ENCODE peak calls at places on chromosome 18, in five cellular contexts. N, X, V, J and Q are unnamed samples.

GRCh38 chr18:40883271-40883670 is 1071.8 kb upstream of the PIK3C3 start:
- DNase-seq in V (no peak), N (no peak), X (no peak), J (no peak), Q (no peak)

GRCh38 chr18:75531212-75531850 is 103.8 kb upstream of the SMIM21 start:
- DNase-seq in N (no peak), V (no peak), X (no peak), J (no peak), Q (no peak)

GRCh38 chr18:44917184-44917864 is 236.6 kb downstream of the SETBP1 start:
- DNase-seq in N (no peak), V (no peak), X (no peak), J (no peak), Q (no peak)

GRCh38 chr18:33446604-33447003 is 6.1 kb upstream of the CCDC178 start:
- DNase-seq in V (no peak), N (no peak), J (no peak), X (no peak), Q (no peak)

GRCh38 chr18:28884304-28884703 is 707.4 kb upstream of the CDH2 start:
- DNase-seq in V (no peak), J (no peak), N (no peak), X (no peak), Q (no peak)

GRCh38 chr18:67644226-67644625 is 127.7 kb upstream of the DSEL start:
- DNase-seq in J (no peak), X (no peak), N (no peak), V (no peak), Q (no peak)

GRCh38 chr18:43661570-43661969 is 384.3 kb upstream of the SYT4 start:
- DNase-seq in J (peak), X (peak), N (peak), V (no peak), Q (no peak)

GRCh38 chr18:44744206-44745180 is 63.8 kb downstream of the SETBP1 start:
- DNase-seq in V (no peak), J (no peak), X (peak), N (peak), Q (no peak)

GRCh38 chr18:7626175-7626921 is 59.2 kb downstream of the PTPRM start:
- DNase-seq in J (no peak), X (no peak), V (no peak), N (no peak), Q (no peak)

GRCh38 chr18:42028232-42028832 is 73.3 kb downstream of the PIK3C3 start:
- DNase-seq in N (no peak), X (peak), V (no peak), J (peak), Q (no peak)

GRCh38 chr18:56139792-56140254 is 498.6 kb downstream of the TXNL1 start:
- DNase-seq in X (no peak), J (peak), N (no peak), V (no peak), Q (no peak)

GRCh38 chr18:8982416-8983183 is 119.9 kb upstream of the NDUFV2 start:
- DNase-seq in J (peak), V (no peak), N (no peak), X (peak), Q (no peak)

GRCh38 chr18:62878305-62878704 is 163.0 kb downstream of the PHLPP1 start:
- DNase-seq in V (no peak), J (no peak), N (no peak), X (no peak), Q (no peak)

GRCh38 chr18:36321636-36322407 is 24.3 kb downstream of the FHOD3 start:
- DNase-seq in N (peak), J (peak), V (no peak), X (no peak), Q (no peak)

GRCh38 chr18:60389314-60389713 is 16.7 kb upstream of the MC4R start:
- DNase-seq in X (no peak), J (no peak), N (no peak), V (no peak), Q (no peak)

GRCh38 chr18:39561136-39561535 is 1995.5 kb upstream of the CELF4 start:
- DNase-seq in V (no peak), X (no peak), N (no peak), J (no peak), Q (no peak)

GRCh38 chr18:36942264-36942663 is 113.3 kb downstream of the KIAA1328 start:
- DNase-seq in N (peak), V (no peak), J (peak), X (peak), Q (no peak)

GRCh38 chr18:13808294-13809024 is 15.5 kb upstream of the MC5R start:
- DNase-seq in N (peak), X (no peak), V (no peak), J (no peak), Q (no peak)

GRCh38 chr18:75429975-75430374 is 2.5 kb upstream of the SMIM21 start:
- DNase-seq in J (no peak), V (no peak), X (no peak), N (no peak), Q (no peak)

GRCh38 chr18:62788891-62789290 is 73.5 kb downstream of the PHLPP1 start:
- DNase-seq in J (no peak), V (no peak), X (no peak), N (no peak), Q (no peak)

GRCh38 chr18:69885841-69886531 is 61.7 kb downstream of the CD226 start:
- DNase-seq in X (no peak), J (no peak), N (no peak), V (no peak), Q (no peak)

GRCh38 chr18:26307161-26307773 is 81.0 kb downstream of the TAF4B start:
- DNase-seq in N (no peak), V (no peak), X (peak), J (peak), Q (no peak)

GRCh38 chr18:75097491-75098225 is 111.3 kb downstream of the PTGR3 start:
- DNase-seq in N (no peak), V (no peak), J (no peak), X (no peak), Q (no peak)

GRCh38 chr18:63979409-63979908 is 9.6 kb downstream of the SERPINB8 start:
- DNase-seq in N (peak), X (peak), J (peak), V (no peak), Q (no peak)

GRCh38 chr18:69974365-69974764 is 26.7 kb upstream of the CD226 start:
- DNase-seq in V (no peak), N (no peak), X (no peak), J (peak), Q (peak)

GRCh38 chr18:79933765-79934164 is 17.7 kb downstream of the SLC66A2 start:
- DNase-seq in V (no peak), X (peak), J (peak), N (peak), Q (no peak)
- TF ChIP-seq CTCF in V (no peak), X (peak), J (peak), N (peak), Q (no peak)

DNA sequence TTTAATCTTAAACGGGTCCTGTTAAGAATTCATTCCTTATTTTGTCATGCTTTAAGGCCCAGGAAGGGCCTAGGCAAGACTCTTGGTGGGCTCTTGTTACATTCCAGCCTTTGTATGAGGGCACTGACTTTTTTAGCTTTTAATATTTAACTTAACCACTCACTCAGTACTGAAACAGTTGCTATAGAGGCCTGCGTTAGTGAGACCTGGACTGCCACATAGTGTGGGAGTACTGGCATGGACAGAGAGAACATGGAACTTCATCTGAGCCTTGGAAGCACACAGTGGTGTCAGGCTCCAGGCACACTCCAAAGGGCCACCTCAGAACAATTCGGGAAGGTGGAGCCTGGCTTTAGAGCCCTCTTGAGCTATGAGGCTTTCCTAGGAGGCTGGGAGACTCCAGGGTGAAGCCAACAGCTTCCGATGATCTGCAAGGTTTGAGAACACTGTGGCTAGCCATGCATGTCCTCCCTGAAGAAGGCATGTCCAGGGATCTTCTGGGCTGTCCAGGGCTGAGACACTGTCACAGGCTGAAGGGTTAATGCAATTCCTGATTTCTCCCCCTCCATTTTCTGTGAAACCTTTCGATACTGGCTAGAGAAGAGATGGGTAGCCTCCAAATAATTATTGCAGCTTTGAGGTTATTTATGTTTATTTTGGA is 155.4 kb upstream of the ACAA2 start:
- DNase-seq in N (no peak), J (no peak), V (no peak), X (no peak), Q (no peak)
- TF ChIP-seq CTCF in N (no peak), J (no peak), V (no peak), X (no peak), Q (no peak)

GRCh38 chr18:6284761-6285160 is 129.9 kb downstream of the L3MBTL4 start:
- DNase-seq in X (no peak), V (no peak), N (no peak), J (no peak), Q (no peak)
- TF ChIP-seq CTCF in X (no peak), V (no peak), N (no peak), J (no peak), Q (no peak)

GRCh38 chr18:66124394-66124793 is 373.6 kb downstream of the CDH7 start:
- DNase-seq in N (no peak), J (no peak), V (no peak), X (peak), Q (no peak)
- TF ChIP-seq CTCF in N (peak), J (peak), V (no peak), X (no peak), Q (no peak)

DNA sequence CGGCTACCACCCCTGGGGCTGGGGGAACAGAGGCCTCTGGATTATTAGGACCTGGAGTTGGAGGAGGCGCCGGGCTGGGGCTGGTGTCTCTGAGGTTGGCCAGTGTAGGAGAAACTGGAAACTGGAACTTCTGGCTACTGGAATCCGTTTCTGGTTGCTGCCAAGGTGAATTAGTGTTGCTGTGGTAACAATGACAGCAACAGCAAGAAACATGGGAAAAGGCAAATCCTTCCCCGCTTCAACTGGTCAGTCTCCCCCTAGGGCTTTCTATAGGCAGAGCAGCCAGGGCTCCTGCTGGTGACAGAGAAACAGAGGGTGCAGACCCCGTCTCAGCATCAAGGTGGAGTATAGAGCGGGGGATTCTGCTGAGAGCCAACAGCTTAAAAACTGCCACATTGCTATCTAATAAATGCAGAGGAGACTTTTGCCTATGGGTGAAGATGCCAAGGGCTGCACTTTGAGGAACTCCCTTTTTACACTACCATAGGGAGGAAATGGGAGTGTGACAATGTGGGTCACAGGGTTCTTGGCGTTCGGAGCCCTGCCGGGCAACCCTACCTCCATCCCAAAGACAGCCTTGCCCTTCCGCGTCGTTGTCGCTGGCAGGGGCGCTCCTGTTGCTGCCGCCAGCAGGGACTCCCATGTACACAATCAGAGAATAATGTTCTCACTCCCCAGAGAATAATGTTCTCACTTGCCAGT is 81.4 kb upstream of the CABLES1 start:
- DNase-seq in N (peak), V (no peak), J (peak), X (peak), Q (no peak)
- TF ChIP-seq CTCF in N (peak), V (no peak), J (peak), X (peak), Q (peak)

GRCh38 chr18:72460210-72460680 is 83.9 kb downstream of the CBLN2 start:
- DNase-seq in V (no peak), J (no peak), X (no peak), N (no peak), Q (no peak)

GRCh38 chr18:72456802-72457201 is 87.3 kb downstream of the CBLN2 start:
- DNase-seq in X (no peak), V (no peak), N (no peak), J (no peak), Q (no peak)

GRCh38 chr18:72452328-72452727 is 91.8 kb downstream of the CBLN2 start:
- DNase-seq in J (no peak), N (no peak), V (no peak), X (no peak), Q (no peak)

GRCh38 chr18:72458256-72458655 is 85.9 kb downstream of the CBLN2 start:
- DNase-seq in V (no peak), N (no peak), X (no peak), J (no peak), Q (no peak)
- TF ChIP-seq CTCF in V (no peak), N (no peak), X (no peak), J (no peak), Q (no peak)